ENCODE peak calls at places on chromosomes 2 and 18, in eight cellular contexts. N is Panc1, B is fibroblast of pulmonary artery, X is left lung, L is choroid plexus epithelial cell, D is psoas muscle, Y is osteoblast, U is IMR-90. V is an unnamed sample.
A peak's percentile ranks its signal among the peaks of the same experiment; 100 is the strongest.

GRCh38 chr2:201344663-201345366 is 12.3 kb downstream of the FLACC1 start:
- DNase-seq in Y (peak; percentile 49), L (no peak), B (no peak), N (no peak), U (no peak), D (no peak), X (no peak), V (no peak)

GRCh38 chr2:43138441-43138840 is 88.0 kb downstream of the ZFP36L2 start:
- DNase-seq in U (no peak), D (no peak), L (no peak), N (no peak), X (no peak), Y (no peak), B (no peak), V (no peak)

GRCh38 chr2:128396500-128396891 is 77.8 kb upstream of the HS6ST1 start:
- DNase-seq in Y (no peak), N (no peak), X (no peak), D (no peak), U (peak; percentile 11), L (peak; percentile 42), B (no peak), V (no peak)

GRCh38 chr18:22639026-22639463 is 221.3 kb upstream of the CTAGE1 start:
- DNase-seq in Y (peak; percentile 91), B (peak; percentile 89), L (peak; percentile 99), X (no peak), D (no peak), U (peak; percentile 88), N (no peak), V (peak; percentile 96)

GRCh38 chr18:45839415-45840395 is 14.2 kb downstream of the SIGLEC15 start:
- DNase-seq in N (no peak), U (peak; percentile 80), X (no peak), Y (peak; percentile 96), B (peak; percentile 85), L (peak; percentile 92), D (no peak), V (peak; percentile 83)

GRCh38 chr2:176592230-176592629 is 323.0 kb downstream of the MTX2 start:
- DNase-seq in B (no peak), N (no peak), U (no peak), L (no peak), X (no peak), Y (no peak), D (no peak), V (no peak)

GRCh38 chr2:70467831-70468810 is 85.5 kb downstream of the TGFA start:
- DNase-seq in D (no peak), L (no peak), N (no peak), X (no peak), Y (no peak), B (no peak), U (no peak), V (no peak)

GRCh38 chr2:55985406-55985805 is 61.8 kb upstream of the EFEMP1 start:
- DNase-seq in Y (no peak), U (no peak), B (peak; percentile 62), N (no peak), D (no peak), X (no peak), L (peak; percentile 48), V (no peak)

GRCh38 chr2:169462896-169463695 is 16.2 kb upstream of the BBS5 start:
- DNase-seq in Y (peak; percentile 58), D (no peak), L (peak; percentile 94), N (no peak), B (peak; percentile 83), U (peak; percentile 89), X (no peak), V (peak; percentile 93)

GRCh38 chr18:55856191-55856590 is 268.2 kb upstream of the TCF4 start:
- DNase-seq in B (peak; percentile 73), L (peak; percentile 59), X (no peak), D (no peak), Y (no peak), N (no peak), U (peak; percentile 90), V (peak; percentile 61)

GRCh38 chr2:234827096-234827860 is 124.5 kb upstream of the SH3BP4 start:
- DNase-seq in D (no peak), U (no peak), Y (no peak), N (no peak), X (no peak), L (peak; percentile 43), B (no peak), V (no peak)

GRCh38 chr18:59646228-59646945 is 50.8 kb downstream of the CCBE1 start:
- DNase-seq in L (no peak), D (no peak), N (no peak), Y (no peak), U (no peak), X (no peak), B (no peak), V (no peak)

GRCh38 chr2:33532146-33532545 is 55.7 kb downstream of the RASGRP3 start:
- DNase-seq in B (no peak), Y (no peak), L (no peak), U (no peak), X (no peak), N (no peak), D (no peak), V (no peak)

GRCh38 chr2:231680992-231681852 is 27.1 kb upstream of the PTMA start:
- DNase-seq in B (peak; percentile 81), Y (peak; percentile 100), L (peak; percentile 74), N (no peak), U (peak; percentile 82), D (peak; percentile 95), X (peak; percentile 83), V (peak; percentile 75)

GRCh38 chr2:219129589-219129988 is 31.0 kb downstream of the NHEJ1 start:
- DNase-seq in B (no peak), D (no peak), Y (no peak), X (no peak), L (no peak), N (no peak), U (no peak), V (no peak)

GRCh38 chr2:32965523-32966171 is 18.9 kb downstream of the LTBP1 start:
- DNase-seq in X (no peak), D (no peak), N (no peak), B (no peak), U (no peak), L (no peak), Y (no peak), V (no peak)

GRCh38 chr18:56722518-56722917 is 71.4 kb downstream of the WDR7 start:
- DNase-seq in L (no peak), Y (no peak), U (no peak), B (no peak), X (no peak), N (no peak), D (no peak), V (no peak)

GRCh38 chr18:36297419-36298112 is at the start of gene FHOD3:
- DNase-seq in X (peak; percentile 63), Y (peak; percentile 96), N (no peak), D (peak; percentile 84), B (peak; percentile 67), U (peak; percentile 49), L (peak; percentile 36), V (peak; percentile 38)

GRCh38 chr2:234980476-234981187 is 28.8 kb downstream of the SH3BP4 start:
- DNase-seq in U (no peak), X (no peak), Y (no peak), D (peak; percentile 11), N (no peak), B (peak; percentile 60), L (peak; percentile 57), V (no peak)

GRCh38 chr18:42413870-42414269 is 458.8 kb downstream of the PIK3C3 start:
- DNase-seq in L (peak; percentile 43), N (no peak), U (no peak), B (peak; percentile 11), X (no peak), D (no peak), Y (no peak), V (peak; percentile 55)

GRCh38 chr18:42414756-42415454 is 459.9 kb downstream of the PIK3C3 start:
- DNase-seq in D (no peak), X (no peak), U (no peak), B (peak; percentile 71), L (peak; percentile 77), Y (no peak), N (no peak), V (peak; percentile 72)

GRCh38 chr18:42412896-42413295 is 457.9 kb downstream of the PIK3C3 start:
- DNase-seq in B (peak; percentile 53), D (no peak), X (no peak), U (no peak), L (peak; percentile 42), Y (no peak), N (no peak), V (peak; percentile 1)

GRCh38 chr18:42409005-42409404 is 454.0 kb downstream of the PIK3C3 start:
- DNase-seq in D (no peak), N (no peak), U (no peak), B (no peak), L (no peak), Y (no peak), X (no peak), V (no peak)

GRCh38 chr18:42412281-42412680 is 457.2 kb downstream of the PIK3C3 start:
- DNase-seq in D (no peak), N (no peak), B (peak; percentile 26), U (no peak), X (no peak), L (no peak), Y (no peak), V (no peak)
- H3K4me3 ChIP-seq in D (no peak overlapping the region), N (no peak overlapping the region), B (no peak overlapping the region), U (no peak overlapping the region), X (no peak overlapping the region), L (no peak overlapping the region), Y (no peak overlapping the region), V (no peak overlapping the region)

GRCh38 chr18:72940509-72940908 is 72.7 kb upstream of the NETO1 start:
- DNase-seq in B (no peak), U (no peak), L (no peak), N (no peak), X (no peak), Y (no peak), D (no peak), V (no peak)

GRCh38 chr18:72941001-72941400 is 73.2 kb upstream of the NETO1 start:
- DNase-seq in U (no peak), B (no peak), N (no peak), X (no peak), Y (no peak), D (no peak), L (peak; percentile 1), V (no peak)

DNA sequence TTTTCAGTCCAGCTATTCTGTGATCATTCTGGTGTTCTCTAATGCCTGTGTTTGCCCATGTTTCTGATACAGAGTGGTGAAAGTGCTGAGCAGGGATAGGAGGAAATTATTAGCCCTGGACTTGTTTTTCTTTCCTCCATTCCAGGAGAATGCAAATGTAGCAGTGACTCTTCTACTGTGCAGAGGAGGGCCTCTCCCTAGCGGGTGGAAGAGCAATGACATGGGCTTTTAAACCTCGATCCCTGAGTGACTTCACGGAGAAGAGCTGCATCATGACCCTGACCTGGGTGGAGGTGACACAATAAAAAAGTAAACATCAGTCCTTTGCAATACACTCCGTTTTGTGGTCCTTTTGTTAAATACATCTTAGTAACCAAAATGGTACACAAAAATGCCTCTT is 68.0 kb upstream of the NETO1 start:
- DNase-seq in L (no peak), Y (no peak), D (no peak), X (no peak), U (no peak), N (no peak), B (no peak), V (no peak)
- TF ChIP-seq CTCF in L (no peak), Y (no peak), D (no peak), X (no peak), U (no peak), N (no peak), B (no peak), V (no peak)

GRCh38 chr2:215745316-215745715 is 268.0 kb downstream of the MREG start:
- DNase-seq in U (no peak), B (no peak), N (no peak), L (no peak), Y (no peak), D (no peak), X (no peak), V (no peak)
- H3K4me3 ChIP-seq in U (no peak overlapping the region), B (no peak overlapping the region), N (no peak overlapping the region), L (no peak overlapping the region), Y (no peak overlapping the region), D (no peak overlapping the region), X (no peak overlapping the region), V (no peak overlapping the region)

GRCh38 chr2:187971893-187972292 is 319.8 kb upstream of the GULP1 start:
- DNase-seq in U (no peak), X (no peak), L (no peak), Y (no peak), D (no peak), B (no peak), N (no peak), V (no peak)
- TF ChIP-seq CTCF in U (no peak), X (no peak), L (no peak), Y (no peak), D (no peak), B (no peak), N (no peak), V (no peak)

V was measured in fibroblast of mammary gland.